ENCODE peak calls at places on chromosomes 12 and 14, in ten cellular contexts. S is AG08395; R is EL; Y is stimulated activated CD8-positive, alpha-beta memory T cell treated with anti-CD3 and anti-CD28 coated beads, Interleukin-12 subunit alpha, Interleukin-12 subunit beta, amount 100 ng/mL, for 1 hour; Z is dermis blood vessel endothelial cell; N is iris pigment epithelial cell; V is endothelial cell; X is activated CD4-positive, CD25-positive, alpha-beta regulatory T cell treated with anti-CD3 and anti-CD28 coated beads, Interleukin-2, amount 50 U/mL, for 16 hours; I is T-helper 9 cell; C is hippocampal formation. T is an unnamed sample.

GRCh38 chr14:85580536-85581165 is 50.7 kb downstream of the FLRT2 start:
- DNase-seq in Z (no peak), N (peak), V (no peak), R (peak), X (no peak), I (no peak), Y (no peak), S (no peak), C (no peak), T (no peak)

GRCh38 chr12:104025771-104026170 is 24.2 kb downstream of the GLT8D2 start:
- DNase-seq in I (no peak), C (no peak), X (no peak), R (no peak), S (no peak), V (no peak), Z (no peak), Y (no peak), N (no peak), T (peak)

GRCh38 chr14:92160619-92161018 is 38.9 kb downstream of the CPSF2 start:
- DNase-seq in N (peak), S (peak), X (no peak), C (no peak), R (peak), Y (no peak), I (no peak), V (no peak), Z (no peak), T (no peak)

GRCh38 chr12:96773031-96773430 is 134.0 kb upstream of the NEDD1 start:
- DNase-seq in N (no peak), Z (no peak), R (no peak), X (no peak), I (no peak), V (no peak), C (no peak), Y (no peak), S (no peak), T (peak)

GRCh38 chr12:27652174-27652763 is 44.0 kb upstream of the REP15 start:
- DNase-seq in C (peak), R (peak), I (peak), X (no peak), V (peak), S (peak), N (peak), Z (peak), Y (peak), T (peak)

GRCh38 chr14:33934938-33935337 is 15.9 kb downstream of the EGLN3 start:
- DNase-seq in Z (no peak), C (no peak), N (no peak), R (no peak), Y (no peak), I (no peak), S (no peak), X (no peak), V (no peak), T (no peak)

GRCh38 chr12:9992296-9992695 is 6.6 kb downstream of the CLEC1B start:
- DNase-seq in I (no peak), N (no peak), Z (no peak), V (no peak), X (no peak), Y (no peak), C (no peak), R (no peak), S (no peak), T (no peak)

GRCh38 chr12:24854908-24855307 is 94.0 kb downstream of the BCAT1 start:
- DNase-seq in N (peak), S (no peak), V (no peak), I (no peak), X (no peak), C (no peak), Y (no peak), R (no peak), Z (peak), T (no peak)

GRCh38 chr14:20428802-20429201 is 7.2 kb downstream of the KLHL33 start:
- DNase-seq in C (no peak), V (no peak), R (no peak), I (no peak), Y (no peak), X (no peak), Z (no peak), S (no peak), N (no peak), T (peak)

GRCh38 chr12:68478516-68479260 is 132.0 kb upstream of the RAP1B start:
- DNase-seq in N (peak), I (no peak), S (no peak), Z (no peak), R (no peak), C (no peak), V (no peak), Y (no peak), X (no peak), T (no peak)